ENCODE peak calls at places on chromosomes 4 and X, in four cellular contexts. One of them, this sample, is unnamed.
A peak's percentile ranks its signal among the peaks of the same experiment; 100 is the strongest.

GRCh38 chr4:149785686-149786431 is 29.8 kb downstream of the IQCM start:
- DNase-seq in glutamatergic neuron: no peak
- DNase-seq in NCI-H1092: no peak
- DNase-seq in SW 1271: no peak
- DNase-seq in this sample: peak; percentile 16

GRCh38 chrX:46311581-46312120 is 233.6 kb downstream of the ZNF674 start:
- DNase-seq in SW 1271: no peak
- DNase-seq in NCI-H1092: no peak
- DNase-seq in glutamatergic neuron: no peak
- DNase-seq in this sample: no peak

GRCh38 chr4:26197018-26197779 is 123.6 kb upstream of the RBPJ start:
- DNase-seq in glutamatergic neuron: no peak
- DNase-seq in SW 1271: peak; percentile 98
- DNase-seq in NCI-H1092: no peak
- DNase-seq in this sample: no peak

GRCh38 chrX:17413228-17413627 is 38.2 kb downstream of the NHS start:
- DNase-seq in SW 1271: peak; percentile 19
- DNase-seq in NCI-H1092: no peak
- DNase-seq in glutamatergic neuron: no peak
- DNase-seq in this sample: no peak

GRCh38 chrX:22148565-22148964 is 116.4 kb downstream of the PHEX start:
- DNase-seq in SW 1271: no peak
- DNase-seq in NCI-H1092: no peak
- DNase-seq in glutamatergic neuron: no peak
- DNase-seq in this sample: no peak

GRCh38 chr4:105594094-105595010 is 41.9 kb downstream of the ARHGEF38 start:
- DNase-seq in NCI-H1092: no peak
- DNase-seq in glutamatergic neuron: no peak
- DNase-seq in SW 1271: no peak
- DNase-seq in this sample: no peak

GRCh38 chrX:130339408-130340222 is at the start of gene SLC25A14:
- DNase-seq in glutamatergic neuron: peak; percentile 58
- DNase-seq in SW 1271: peak; percentile 52
- DNase-seq in NCI-H1092: peak; percentile 85
- DNase-seq in this sample: peak; percentile 81

GRCh38 chr4:105462042-105462421 is 11.8 kb downstream of the PPA2 start:
- DNase-seq in SW 1271: no peak
- DNase-seq in NCI-H1092: no peak
- DNase-seq in glutamatergic neuron: no peak
- DNase-seq in this sample: no peak

GRCh38 chrX:153477901-153478300 is 7.5 kb upstream of the HAUS7 start:
- DNase-seq in SW 1271: no peak
- DNase-seq in NCI-H1092: no peak
- DNase-seq in glutamatergic neuron: no peak
- DNase-seq in this sample: no peak

GRCh38 chr4:52051213-52051614 is at the start of gene SPATA18:
- DNase-seq in NCI-H1092: no peak
- DNase-seq in SW 1271: no peak
- DNase-seq in glutamatergic neuron: peak; percentile 32
- DNase-seq in this sample: peak; percentile 72

GRCh38 chrX:41664307-41665299 is 24.2 kb upstream of the GPR34 start:
- DNase-seq in NCI-H1092: no peak
- DNase-seq in SW 1271: no peak
- DNase-seq in glutamatergic neuron: no peak
- DNase-seq in this sample: no peak

GRCh38 chr4:1041147-1041935 is 29.9 kb downstream of the FGFRL1 start:
- DNase-seq in NCI-H1092: no peak
- DNase-seq in SW 1271: no peak
- DNase-seq in glutamatergic neuron: no peak
- DNase-seq in this sample: peak; percentile 84

GRCh38 chrX:119755981-119756533 is 2.3 kb upstream of the SOWAHD start:
- DNase-seq in SW 1271: no peak
- DNase-seq in glutamatergic neuron: no peak
- DNase-seq in NCI-H1092: no peak
- DNase-seq in this sample: no peak

GRCh38 chrX:129754266-129755024 is 15.7 kb downstream of the XPNPEP2 start:
- DNase-seq in SW 1271: no peak
- DNase-seq in glutamatergic neuron: no peak
- DNase-seq in NCI-H1092: no peak
- DNase-seq in this sample: peak; percentile 87

GRCh38 chr4:176875026-176875425 is 82.3 kb upstream of the VEGFC start:
- DNase-seq in glutamatergic neuron: no peak
- DNase-seq in NCI-H1092: no peak
- DNase-seq in SW 1271: no peak
- DNase-seq in this sample: no peak

GRCh38 chr4:160136021-160136420 is 1033.1 kb downstream of the RAPGEF2 start:
- DNase-seq in glutamatergic neuron: no peak
- DNase-seq in SW 1271: no peak
- DNase-seq in NCI-H1092: no peak
- DNase-seq in this sample: no peak

GRCh38 chr4:104491396-104491821 is 3.3 kb downstream of the CXXC4 start:
- DNase-seq in SW 1271: peak; percentile 30
- DNase-seq in glutamatergic neuron: peak; percentile 69
- DNase-seq in NCI-H1092: no peak
- DNase-seq in this sample: peak; percentile 70

GRCh38 chr4:74230902-74231499 is 73.1 kb downstream of the MTHFD2L start:
- DNase-seq in SW 1271: peak; percentile 80
- DNase-seq in glutamatergic neuron: no peak
- DNase-seq in NCI-H1092: no peak
- DNase-seq in this sample: no peak

GRCh38 chr4:55162396-55162795 is 37.0 kb upstream of the KDR start:
- DNase-seq in SW 1271: no peak
- DNase-seq in NCI-H1092: no peak
- DNase-seq in glutamatergic neuron: no peak
- DNase-seq in this sample: no peak

GRCh38 chrX:10507181-10507580 is 113.2 kb downstream of the MID1 start:
- DNase-seq in NCI-H1092: no peak
- DNase-seq in SW 1271: no peak
- DNase-seq in glutamatergic neuron: no peak
- DNase-seq in this sample: no peak

GRCh38 chrX:134603806-134604700 is 54.2 kb downstream of the PLAC1 start:
- DNase-seq in SW 1271: peak; percentile 45
- DNase-seq in NCI-H1092: no peak
- DNase-seq in glutamatergic neuron: no peak
- DNase-seq in this sample: no peak

GRCh38 chr4:8771258-8771590 is 100.4 kb downstream of the HMX1 start:
- DNase-seq in glutamatergic neuron: peak; percentile 12
- DNase-seq in NCI-H1092: no peak
- DNase-seq in SW 1271: no peak
- DNase-seq in this sample: peak; percentile 62

GRCh38 chr4:145679991-145680455 is at the start of gene C4orf51:
- DNase-seq in glutamatergic neuron: no peak
- DNase-seq in NCI-H1092: no peak
- DNase-seq in SW 1271: no peak
- DNase-seq in this sample: no peak

GRCh38 chr4:40363945-40364344 is 28.8 kb downstream of the CHRNA9 start:
- DNase-seq in NCI-H1092: no peak
- DNase-seq in glutamatergic neuron: no peak
- DNase-seq in SW 1271: no peak
- DNase-seq in this sample: no peak

GRCh38 chr4:6526696-6527095 is 48.3 kb upstream of the MAN2B2 start:
- DNase-seq in NCI-H1092: no peak
- DNase-seq in SW 1271: no peak
- DNase-seq in glutamatergic neuron: no peak
- DNase-seq in this sample: peak; percentile 89

GRCh38 chr4:47939456-47939855 is 25.1 kb upstream of the NFXL1 start:
- DNase-seq in glutamatergic neuron: no peak
- DNase-seq in SW 1271: no peak
- DNase-seq in NCI-H1092: no peak
- DNase-seq in this sample: no peak

GRCh38 chrX:108415891-108416290 is 22.3 kb downstream of the COL4A6 start:
- DNase-seq in SW 1271: no peak
- DNase-seq in glutamatergic neuron: no peak
- DNase-seq in NCI-H1092: no peak
- DNase-seq in this sample: no peak

GRCh38 chr4:84673475-84674230 is 90.7 kb downstream of the CDS1 start:
- DNase-seq in SW 1271: peak; percentile 43
- DNase-seq in NCI-H1092: no peak
- DNase-seq in glutamatergic neuron: no peak
- DNase-seq in this sample: no peak

GRCh38 chrX:136453771-136454170 is 34.0 kb upstream of the BRS3 start:
- DNase-seq in SW 1271: no peak
- DNase-seq in NCI-H1092: peak; percentile 6
- DNase-seq in glutamatergic neuron: no peak
- DNase-seq in this sample: no peak

GRCh38 chr4:8176547-8177399 is 18.2 kb upstream of the ABLIM2 start:
- DNase-seq in SW 1271: peak; percentile 51
- DNase-seq in glutamatergic neuron: peak; percentile 63
- DNase-seq in NCI-H1092: no peak
- DNase-seq in this sample: peak; percentile 94

GRCh38 chr4:128225148-128225547 is 62.5 kb downstream of the PGRMC2 start:
- DNase-seq in NCI-H1092: no peak
- DNase-seq in SW 1271: no peak
- DNase-seq in glutamatergic neuron: no peak
- DNase-seq in this sample: no peak

GRCh38 chrX:38817004-38817703 is 15.9 kb downstream of the MID1IP1 start:
- DNase-seq in NCI-H1092: no peak
- DNase-seq in glutamatergic neuron: no peak
- DNase-seq in SW 1271: no peak
- DNase-seq in this sample: peak; percentile 31

GRCh38 chrX:30504309-30504708 is 73.3 kb downstream of the TASL start:
- DNase-seq in NCI-H1092: no peak
- DNase-seq in SW 1271: peak; percentile 21
- DNase-seq in glutamatergic neuron: no peak
- DNase-seq in this sample: no peak

GRCh38 chr4:2808001-2808400 is 15.1 kb downstream of the SH3BP2 start:
- DNase-seq in SW 1271: no peak
- DNase-seq in NCI-H1092: no peak
- DNase-seq in glutamatergic neuron: no peak
- DNase-seq in this sample: no peak

GRCh38 chrX:118928126-118928525 is 46.3 kb upstream of the LONRF3 start:
- DNase-seq in SW 1271: no peak
- DNase-seq in glutamatergic neuron: no peak
- DNase-seq in NCI-H1092: no peak
- DNase-seq in this sample: no peak

GRCh38 chr4:25007608-25008007 is 23.1 kb downstream of the LGI2 start:
- DNase-seq in NCI-H1092: no peak
- DNase-seq in SW 1271: no peak
- DNase-seq in glutamatergic neuron: no peak
- DNase-seq in this sample: no peak

GRCh38 chrX:41785685-41786084 is 61.7 kb downstream of the GPR82 start:
- DNase-seq in glutamatergic neuron: no peak
- DNase-seq in NCI-H1092: no peak
- DNase-seq in SW 1271: no peak
- DNase-seq in this sample: no peak